ENCODE peak calls at places on chromosome 4, in four cellular contexts. G is neural progenitor cell, X is SK-N-SH, L is GM23248. B is an unnamed sample.

GRCh38 chr4:186144596-186145569 is 40.4 kb downstream of the FAM149A start:
- DNase-seq in G (peak; percentile 95), X (peak; percentile 92), L (peak; percentile 76), B (peak; percentile 26)

GRCh38 chr4:7367361-7367760 is 67.4 kb downstream of the PSAPL1 start:
- DNase-seq in G (no peak), X (no peak), L (no peak), B (no peak)

GRCh38 chr4:176784816-176785215 is 7.9 kb downstream of the VEGFC start:
- DNase-seq in G (no peak), X (no peak), L (peak; percentile 24), B (no peak)

GRCh38 chr4:89056953-89057398 is at the start of gene FAM13A:
- DNase-seq in G (peak; percentile 97), X (no peak), L (peak; percentile 98), B (peak; percentile 75)

GRCh38 chr4:10106421-10107039 is 10.1 kb downstream of the WDR1 start:
- DNase-seq in G (no peak), X (peak; percentile 49), L (peak; percentile 99), B (no peak)

GRCh38 chr4:74158561-74159396 is 861 bp downstream of the MTHFD2L start:
- DNase-seq in G (no peak), X (no peak), L (peak; percentile 62), B (no peak)

GRCh38 chr4:24417206-24417605 is 167.1 kb downstream of the DHX15 start:
- DNase-seq in G (no peak), X (no peak), L (no peak), B (no peak)

GRCh38 chr4:145452447-145453162 is 29.0 kb upstream of the SMAD1 start:
- DNase-seq in G (no peak), X (no peak), L (no peak), B (no peak)

GRCh38 chr4:48093949-48094550 is 40.0 kb downstream of the TXK start:
- DNase-seq in G (peak; percentile 38), X (no peak), L (no peak), B (no peak)

GRCh38 chr4:7226464-7226863 is 34.1 kb downstream of the SORCS2 start:
- DNase-seq in G (peak; percentile 68), X (peak; percentile 89), L (no peak), B (no peak)

GRCh38 chr4:76017056-76017686 is 6.1 kb downstream of the CXCL10 start:
- DNase-seq in G (no peak), X (no peak), L (no peak), B (no peak)

GRCh38 chr4:151604238-151604637 is 156.6 kb downstream of the GATB start:
- DNase-seq in G (no peak), X (peak; percentile 48), L (peak; percentile 57), B (peak; percentile 43)

GRCh38 chr4:125703443-125703842 is 388.7 kb downstream of the FAT4 start:
- DNase-seq in G (no peak), X (no peak), L (peak; percentile 62), B (no peak)

GRCh38 chr4:182427530-182427929 is 184.3 kb downstream of the TENM3 start:
- DNase-seq in G (no peak), X (no peak), L (peak; percentile 2), B (no peak)

GRCh38 chr4:47692691-47693090 is 145.2 kb downstream of the CORIN start:
- DNase-seq in G (no peak), X (no peak), L (no peak), B (no peak)

GRCh38 chr4:48271048-48271452 is 1.4 kb upstream of the TEC start:
- DNase-seq in G (no peak), X (no peak), L (no peak), B (peak; percentile 62)

GRCh38 chr4:184384056-184384809 is 90.1 kb downstream of the IRF2 start:
- DNase-seq in G (peak; percentile 27), X (no peak), L (peak; percentile 73), B (peak; percentile 99)

GRCh38 chr4:73944061-73944875 is 37.6 kb downstream of the PF4 start:
- DNase-seq in G (peak; percentile 62), X (peak; percentile 11), L (peak; percentile 58), B (no peak)

GRCh38 chr4:181569553-181569952 is 673.6 kb upstream of the TENM3 start:
- DNase-seq in G (peak; percentile 39), X (peak; percentile 60), L (peak; percentile 46), B (peak; percentile 62)

GRCh38 chr4:81465668-81466357 is 5.9 kb downstream of the RASGEF1B start:
- DNase-seq in G (no peak), X (no peak), L (no peak), B (no peak)

GRCh38 chr4:25058796-25059195 is 28.1 kb upstream of the LGI2 start:
- DNase-seq in G (no peak), X (no peak), L (no peak), B (no peak)

GRCh38 chr4:177557416-177557815 is 115.2 kb upstream of the AGA start:
- DNase-seq in G (no peak), X (no peak), L (no peak), B (no peak)

GRCh38 chr4:10582059-10582686 is 102.4 kb downstream of the CLNK start:
- DNase-seq in G (peak; percentile 60), X (peak; percentile 27), L (peak; percentile 74), B (peak; percentile 37)

GRCh38 chr4:113248320-113248719 is 198.9 kb downstream of the ANK2 start:
- DNase-seq in G (peak; percentile 48), X (no peak), L (no peak), B (no peak)

GRCh38 chr4:41750158-41750623 is 1.7 kb upstream of the PHOX2B start:
- DNase-seq in G (peak; percentile 51), X (no peak), L (no peak), B (no peak)

GRCh38 chr4:64192731-64193412 is 216.4 kb downstream of the TECRL start:
- DNase-seq in G (no peak), X (no peak), L (no peak), B (no peak)

GRCh38 chr4:102580463-102580842 is 79.3 kb downstream of the NFKB1 start:
- DNase-seq in G (no peak), X (no peak), L (no peak), B (no peak)

GRCh38 chr4:173168396-173169177 is at the start of gene GALNT7:
- DNase-seq in G (peak; percentile 93), X (peak; percentile 92), L (peak; percentile 61), B (peak; percentile 58)

GRCh38 chr4:90852232-90852631 is 725.0 kb downstream of the CCSER1 start:
- DNase-seq in G (peak; percentile 48), X (no peak), L (no peak), B (no peak)

GRCh38 chr4:76194325-76194724 is 19.3 kb downstream of the SCARB2 start:
- DNase-seq in G (no peak), X (no peak), L (peak; percentile 96), B (no peak)

GRCh38 chr4:34412233-34412632 is 1832.1 kb downstream of the ARAP2 start:
- DNase-seq in G (no peak), X (no peak), L (no peak), B (peak; percentile 9)

GRCh38 chr4:138632856-138633255 is 382.7 kb upstream of the NOCT start:
- DNase-seq in G (no peak), X (no peak), L (peak; percentile 44), B (no peak)

GRCh38 chr4:22707390-22707789 is 14.7 kb downstream of the GBA3 start:
- DNase-seq in G (no peak), X (no peak), L (no peak), B (no peak)
- H3K4me2 ChIP-seq in G (no peak overlapping the region), X (no peak overlapping the region), L (no peak overlapping the region), B (no peak overlapping the region)

DNA sequence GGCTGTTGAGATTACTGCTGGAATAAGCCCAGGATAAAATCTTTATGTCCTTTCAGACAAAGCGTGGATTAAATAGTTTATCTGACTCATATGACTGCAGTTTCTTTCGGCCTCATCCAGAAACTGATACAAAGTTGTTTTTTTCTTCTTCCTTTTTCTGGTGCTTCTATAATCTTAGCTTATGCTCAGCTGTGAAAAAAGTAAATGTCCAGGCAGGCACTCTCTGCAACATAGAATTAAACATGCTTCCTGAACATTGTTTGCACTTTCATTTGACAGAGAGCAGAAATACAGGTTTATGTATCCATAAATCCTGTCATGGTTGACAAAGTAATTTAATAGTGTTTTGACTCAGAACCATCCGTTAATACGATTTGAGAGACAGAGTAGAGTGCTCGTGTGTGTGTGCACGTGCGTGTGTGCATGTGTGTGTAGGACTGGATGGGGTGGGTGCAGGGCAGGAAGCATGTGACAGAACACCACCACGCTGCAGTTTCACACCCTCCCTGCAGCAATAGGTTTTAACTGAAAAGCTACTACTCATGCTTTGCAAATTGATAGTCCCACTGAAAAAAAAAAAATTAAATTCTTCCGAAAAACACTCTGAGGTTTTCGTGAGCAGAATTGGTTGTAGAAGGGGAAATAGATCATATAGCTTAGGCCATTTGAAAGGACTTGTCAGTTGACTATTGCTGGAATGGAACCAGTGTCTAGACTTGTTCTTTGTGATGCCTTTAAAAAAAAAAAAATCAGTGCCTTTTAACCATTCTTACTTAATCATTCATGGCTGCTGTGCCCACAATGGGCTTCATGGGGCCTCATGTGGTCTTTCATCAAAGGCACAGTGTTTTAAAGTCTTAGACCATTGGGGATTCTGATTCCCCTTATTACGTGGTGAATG is 139.0 kb downstream of the AFF1 start:
- DNase-seq in G (peak; percentile 35), X (peak; percentile 41), L (no peak), B (peak; percentile 78)
- TF ChIP-seq EZH2phosphoT487 in G (no peak), X (no peak), L (no peak), B (no peak)

GRCh38 chr4:1406946-1407656 is 859 bp upstream of the NKX1-1 start:
- DNase-seq in G (no peak), X (peak; percentile 42), L (no peak), B (no peak)
- H3K4me2 ChIP-seq in G (peak overlapping the region; percentile 47), X (no peak overlapping the region), L (no peak overlapping the region), B (no peak overlapping the region)

GRCh38 chr4:150238591-150238990 is 160.3 kb downstream of the DCLK2 start:
- DNase-seq in G (no peak), X (no peak), L (no peak), B (no peak)
- TF ChIP-seq EZH2phosphoT487 in G (no peak), X (no peak), L (no peak), B (no peak)

GRCh38 chr4:6071959-6072720 is 53.9 kb upstream of the C4orf50 start:
- DNase-seq in G (no peak), X (peak; percentile 46), L (peak; percentile 4), B (no peak)
- H3K4me2 ChIP-seq in G (peak overlapping the region; percentile 39), X (no peak overlapping the region), L (no peak overlapping the region), B (no peak overlapping the region)

GRCh38 chr4:156193800-156194199 is 240.1 kb upstream of the CTSO start:
- DNase-seq in G (no peak), X (no peak), L (no peak), B (peak; percentile 57)
- TF ChIP-seq EZH2phosphoT487 in G (no peak), X (no peak), L (no peak), B (no peak)

DNA sequence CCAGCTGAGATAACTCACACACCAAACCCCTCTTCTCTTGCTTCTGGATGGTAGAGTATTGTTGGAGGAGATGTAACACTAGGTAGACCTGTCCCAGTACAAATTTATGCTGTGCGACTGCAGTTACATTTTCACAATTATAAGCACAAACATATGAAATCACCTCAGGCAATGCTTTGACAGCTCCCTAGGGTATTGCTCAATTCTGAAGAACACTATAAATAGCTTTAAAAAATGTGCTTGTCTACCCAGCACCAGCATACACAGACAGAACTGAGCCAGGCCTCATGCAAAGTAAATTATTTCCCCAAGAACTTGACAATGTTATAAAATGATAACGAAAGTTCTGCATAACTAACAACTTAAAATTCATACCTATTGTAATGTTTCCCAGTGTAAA is 1999.1 kb upstream of the ADGRL3 start:
- DNase-seq in G (no peak), X (no peak), L (no peak), B (no peak)
- H3K4me2 ChIP-seq in G (no peak overlapping the region), X (no peak overlapping the region), L (no peak overlapping the region), B (no peak overlapping the region)

GRCh38 chr4:169311643-169312365 is 41.0 kb upstream of the SH3RF1 start:
- DNase-seq in G (peak; percentile 81), X (peak; percentile 51), L (peak; percentile 60), B (peak; percentile 20)
- TF ChIP-seq EZH2phosphoT487 in G (no peak), X (no peak), L (no peak), B (no peak)

B was measured in MM.1S.